ENCODE peak calls at places on chromosome 21, in four cellular contexts. One of them, this sample, is unnamed.

GRCh38 chr21:42309753-42310213 is 5.4 kb downstream of the TFF3 start:
- DNase-seq in K562: peak; percentile 87
- DNase-seq in H9: peak; percentile 80
- DNase-seq in fibroblast of lung: no peak
- DNase-seq in this sample: peak; percentile 84

GRCh38 chr21:41250519-41250918 is 66.1 kb upstream of the FAM3B start:
- DNase-seq in K562: no peak
- DNase-seq in H9: no peak
- DNase-seq in fibroblast of lung: peak; percentile 77
- DNase-seq in this sample: no peak

GRCh38 chr21:32578107-32578691 is 7.1 kb downstream of the TCP10L start:
- DNase-seq in K562: peak; percentile 45
- DNase-seq in H9: peak; percentile 79
- DNase-seq in fibroblast of lung: peak; percentile 7
- DNase-seq in this sample: peak; percentile 48

GRCh38 chr21:36141513-36141925 is 6.6 kb downstream of the CBR3 start:
- DNase-seq in K562: peak; percentile 87
- DNase-seq in H9: peak; percentile 92
- DNase-seq in fibroblast of lung: peak; percentile 77
- DNase-seq in this sample: peak; percentile 80

GRCh38 chr21:35113064-35113463 is 64.0 kb upstream of the RUNX1 start:
- DNase-seq in K562: no peak
- DNase-seq in H9: no peak
- DNase-seq in fibroblast of lung: peak; percentile 37
- DNase-seq in this sample: peak; percentile 13

GRCh38 chr21:14263879-14264278 is 47.9 kb downstream of the RBM11 start:
- DNase-seq in K562: peak; percentile 10
- DNase-seq in H9: no peak
- DNase-seq in fibroblast of lung: no peak
- DNase-seq in this sample: no peak

GRCh38 chr21:43193088-43193650 is 24.4 kb downstream of the CRYAA start:
- DNase-seq in K562: no peak
- DNase-seq in H9: peak; percentile 21
- DNase-seq in fibroblast of lung: no peak
- DNase-seq in this sample: no peak

GRCh38 chr21:41600116-41600515 is 92.2 kb upstream of the TMPRSS2 start:
- DNase-seq in K562: no peak
- DNase-seq in H9: no peak
- DNase-seq in fibroblast of lung: no peak
- DNase-seq in this sample: no peak

GRCh38 chr21:17387030-17387617 is 125.7 kb upstream of the CXADR start:
- DNase-seq in K562: peak; percentile 50
- DNase-seq in H9: no peak
- DNase-seq in fibroblast of lung: peak; percentile 38
- DNase-seq in this sample: peak; percentile 41

GRCh38 chr21:28590026-28590425 is 402.7 kb downstream of the LTN1 start:
- DNase-seq in K562: no peak
- DNase-seq in H9: no peak
- DNase-seq in fibroblast of lung: no peak
- DNase-seq in this sample: no peak

GRCh38 chr21:34765619-34766018 is 96.8 kb downstream of the CLIC6 start:
- DNase-seq in K562: no peak
- DNase-seq in H9: no peak
- DNase-seq in fibroblast of lung: no peak
- DNase-seq in this sample: no peak

GRCh38 chr21:21063828-21064227 is 65.6 kb downstream of the NCAM2 start:
- DNase-seq in K562: no peak
- DNase-seq in H9: no peak
- DNase-seq in fibroblast of lung: no peak
- DNase-seq in this sample: no peak

GRCh38 chr21:40146201-40146890 is 279.1 kb downstream of the PCP4 start:
- DNase-seq in K562: no peak
- DNase-seq in H9: no peak
- DNase-seq in fibroblast of lung: no peak
- DNase-seq in this sample: no peak

GRCh38 chr21:42440187-42440792 is 36.6 kb downstream of the UBASH3A start:
- DNase-seq in K562: no peak
- DNase-seq in H9: no peak
- DNase-seq in fibroblast of lung: no peak
- DNase-seq in this sample: no peak

GRCh38 chr21:42262826-42263225 is 43.9 kb downstream of the ABCG1 start:
- DNase-seq in K562: no peak
- DNase-seq in H9: no peak
- DNase-seq in fibroblast of lung: no peak
- DNase-seq in this sample: no peak

GRCh38 chr21:41939391-41939790 is 14.4 kb downstream of the C2CD2 start:
- DNase-seq in K562: no peak
- DNase-seq in H9: no peak
- DNase-seq in fibroblast of lung: no peak
- DNase-seq in this sample: no peak

GRCh38 chr21:17738171-17738953 is 80.8 kb downstream of the C21orf91 start:
- DNase-seq in K562: no peak
- DNase-seq in H9: peak; percentile 32
- DNase-seq in fibroblast of lung: no peak
- DNase-seq in this sample: no peak

GRCh38 chr21:41664881-41665765 is 101.7 kb downstream of the RIPK4 start:
- DNase-seq in K562: no peak
- DNase-seq in H9: no peak
- DNase-seq in fibroblast of lung: peak; percentile 68
- DNase-seq in this sample: no peak

GRCh38 chr21:25385912-25386474 is 221.3 kb downstream of the MRPL39 start:
- DNase-seq in K562: peak; percentile 50
- DNase-seq in H9: peak; percentile 46
- DNase-seq in fibroblast of lung: peak; percentile 59
- DNase-seq in this sample: no peak

GRCh38 chr21:34796518-34797201 is 127.9 kb downstream of the CLIC6 start:
- DNase-seq in K562: no peak
- DNase-seq in H9: no peak
- DNase-seq in fibroblast of lung: no peak
- DNase-seq in this sample: no peak

GRCh38 chr21:34345892-34346291 is 17.9 kb upstream of the KCNE2 start:
- DNase-seq in K562: no peak
- DNase-seq in H9: no peak
- DNase-seq in fibroblast of lung: no peak
- DNase-seq in this sample: no peak

GRCh38 chr21:20343186-20343585 is 655.0 kb upstream of the NCAM2 start:
- DNase-seq in K562: no peak
- DNase-seq in H9: no peak
- DNase-seq in fibroblast of lung: no peak
- DNase-seq in this sample: no peak

GRCh38 chr21:35436899-35437298 is 387.8 kb upstream of the RUNX1 start:
- DNase-seq in K562: peak; percentile 24
- DNase-seq in H9: no peak
- DNase-seq in fibroblast of lung: no peak
- DNase-seq in this sample: no peak

GRCh38 chr21:31444061-31444460 is 100.0 kb upstream of the TIAM1 start:
- DNase-seq in K562: no peak
- DNase-seq in H9: no peak
- DNase-seq in fibroblast of lung: no peak
- DNase-seq in this sample: no peak

GRCh38 chr21:41369105-41369914 is 7.5 kb downstream of the MX2 start:
- DNase-seq in K562: no peak
- DNase-seq in H9: peak; percentile 80
- DNase-seq in fibroblast of lung: no peak
- DNase-seq in this sample: peak; percentile 66

GRCh38 chr21:29601072-29601471 is 302.4 kb downstream of the BACH1 start:
- DNase-seq in K562: no peak
- DNase-seq in H9: no peak
- DNase-seq in fibroblast of lung: no peak
- DNase-seq in this sample: no peak
- H2AFZ ChIP-seq in K562: peak overlapping the region; percentile 3
- H2AFZ ChIP-seq in H9: no peak overlapping the region
- H2AFZ ChIP-seq in fibroblast of lung: no peak overlapping the region
- H2AFZ ChIP-seq in this sample: no peak overlapping the region

GRCh38 chr21:44908908-44909307 is 11.8 kb downstream of the ITGB2 start:
- DNase-seq in K562: no peak
- DNase-seq in H9: no peak
- DNase-seq in fibroblast of lung: no peak
- DNase-seq in this sample: no peak
- H4K20me1 ChIP-seq in K562: no peaks in the 10 kb centered on the region
- H4K20me1 ChIP-seq in H9: no peaks in the 10 kb centered on the region
- H4K20me1 ChIP-seq in fibroblast of lung: no peaks in the 10 kb centered on the region
- H4K20me1 ChIP-seq in this sample: peaks cover 20% of the 10 kb centered on the region

DNA sequence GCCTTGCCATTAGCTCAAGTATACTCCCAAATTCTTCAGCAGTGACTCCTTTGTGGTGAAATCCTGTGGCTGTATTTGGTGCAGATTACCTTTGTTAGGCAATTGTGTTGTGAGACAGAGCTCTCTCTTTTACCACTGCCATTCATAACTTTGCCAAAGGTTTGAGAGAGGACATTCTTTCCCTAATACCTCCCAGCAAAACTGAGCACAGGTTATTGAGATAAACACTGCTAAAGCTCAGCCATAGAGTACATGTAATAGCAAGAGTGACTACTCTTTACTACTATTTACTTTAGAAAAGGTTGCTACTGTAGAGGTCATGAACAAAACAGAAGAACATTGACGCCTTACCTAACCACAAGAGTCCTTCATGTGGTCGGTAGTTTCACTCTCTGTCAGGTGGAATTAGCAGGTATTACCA is 514.0 kb upstream of the ADAMTS5 start:
- DNase-seq in K562: no peak
- DNase-seq in H9: no peak
- DNase-seq in fibroblast of lung: peak; percentile 58
- DNase-seq in this sample: peak; percentile 18
- H2AFZ ChIP-seq in K562: no peak overlapping the region
- H2AFZ ChIP-seq in H9: no peak overlapping the region
- H2AFZ ChIP-seq in fibroblast of lung: no peak overlapping the region
- H2AFZ ChIP-seq in this sample: no peak overlapping the region

GRCh38 chr21:46109251-46110221 is 11.6 kb downstream of the COL6A2 start:
- DNase-seq in K562: no peak
- DNase-seq in H9: peak; percentile 23
- DNase-seq in fibroblast of lung: no peak
- DNase-seq in this sample: peak; percentile 2
- H4K20me1 ChIP-seq in K562: no peaks in the 10 kb centered on the region
- H4K20me1 ChIP-seq in H9: no peaks in the 10 kb centered on the region
- H4K20me1 ChIP-seq in fibroblast of lung: peaks cover 6% of the 10 kb centered on the region
- H4K20me1 ChIP-seq in this sample: no peaks in the 10 kb centered on the region

GRCh38 chr21:26405735-26406361 is 167.2 kb downstream of the CYYR1 start:
- DNase-seq in K562: no peak
- DNase-seq in H9: peak; percentile 36
- DNase-seq in fibroblast of lung: peak; percentile 91
- DNase-seq in this sample: peak; percentile 57
- H2AFZ ChIP-seq in K562: no peak overlapping the region
- H2AFZ ChIP-seq in H9: no peak overlapping the region
- H2AFZ ChIP-seq in fibroblast of lung: peak overlapping the region; percentile 64
- H2AFZ ChIP-seq in this sample: peak overlapping the region; percentile 68

GRCh38 chr21:37370152-37371040 is 3.8 kb downstream of the DYRK1A start:
- DNase-seq in K562: no peak
- DNase-seq in H9: no peak
- DNase-seq in fibroblast of lung: peak; percentile 65
- DNase-seq in this sample: no peak
- H4K20me1 ChIP-seq in K562: peaks cover 23% of the 10 kb centered on the region
- H4K20me1 ChIP-seq in H9: no peaks in the 10 kb centered on the region
- H4K20me1 ChIP-seq in fibroblast of lung: peaks cover 2% of the 10 kb centered on the region
- H4K20me1 ChIP-seq in this sample: peaks cover 73% of the 10 kb centered on the region

GRCh38 chr21:37687001-37687400 is 229.3 kb downstream of the KCNJ6 start:
- DNase-seq in K562: no peak
- DNase-seq in H9: no peak
- DNase-seq in fibroblast of lung: no peak
- DNase-seq in this sample: no peak
- H2AFZ ChIP-seq in K562: no peak overlapping the region
- H2AFZ ChIP-seq in H9: no peak overlapping the region
- H2AFZ ChIP-seq in fibroblast of lung: no peak overlapping the region
- H2AFZ ChIP-seq in this sample: no peak overlapping the region

DNA sequence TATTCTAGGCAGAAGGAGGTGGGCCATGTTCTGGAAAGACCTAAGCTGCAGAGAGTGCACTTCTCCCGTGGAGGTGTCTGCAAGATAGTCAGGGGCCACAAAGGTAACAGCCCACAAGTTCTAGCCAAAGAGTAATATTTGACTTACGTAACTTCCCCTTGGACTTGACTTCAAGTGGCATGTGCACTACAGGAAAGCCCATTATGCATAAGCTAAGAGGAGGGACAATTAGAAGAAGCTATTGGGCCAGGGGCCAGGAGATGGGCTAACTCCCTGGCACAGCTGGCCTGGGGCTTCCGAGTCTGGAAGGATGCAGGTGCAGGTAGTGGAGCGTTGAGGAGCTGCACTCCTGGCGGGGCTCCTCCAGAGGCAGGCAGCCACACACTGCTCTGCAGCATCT is 58.3 kb downstream of the ERG start:
- DNase-seq in K562: no peak
- DNase-seq in H9: no peak
- DNase-seq in fibroblast of lung: no peak
- DNase-seq in this sample: no peak
- H4K20me1 ChIP-seq in K562: peaks cover 21% of the 10 kb centered on the region
- H4K20me1 ChIP-seq in H9: no peaks in the 10 kb centered on the region
- H4K20me1 ChIP-seq in fibroblast of lung: no peaks in the 10 kb centered on the region
- H4K20me1 ChIP-seq in this sample: no peaks in the 10 kb centered on the region

GRCh38 chr21:15442743-15443142 is 287.0 kb upstream of the USP25 start:
- DNase-seq in K562: no peak
- DNase-seq in H9: no peak
- DNase-seq in fibroblast of lung: no peak
- DNase-seq in this sample: no peak
- H2AFZ ChIP-seq in K562: no peak overlapping the region
- H2AFZ ChIP-seq in H9: no peak overlapping the region
- H2AFZ ChIP-seq in fibroblast of lung: no peak overlapping the region
- H2AFZ ChIP-seq in this sample: no peak overlapping the region